ENCODE peak calls at places on chromosomes 13 and 19, in four cellular contexts. X is GM13976, S is glutamatergic neuron, Z is spleen. G is an unnamed sample.
A peak's percentile ranks its signal among the peaks of the same experiment; 100 is the strongest.

GRCh38 chr13:95660981-95661581 is 15.9 kb upstream of the DNAJC3 start:
- DNase-seq in Z (no peak), X (no peak), S (no peak), G (no peak)

GRCh38 chr13:110812111-110812868 is 98.8 kb downstream of the ING1 start:
- DNase-seq in S (no peak), X (no peak), Z (no peak), G (no peak)

GRCh38 chr19:23436944-23437343 is 41.7 kb upstream of the ZNF91 start:
- DNase-seq in S (no peak), X (no peak), Z (no peak), G (no peak)

GRCh38 chr19:2032296-2032941 is 16.9 kb upstream of the BTBD2 start:
- DNase-seq in X (no peak), Z (peak; percentile 97), S (peak; percentile 16), G (no peak)

GRCh38 chr13:99174533-99175100 is 26.0 kb upstream of the UBAC2 start:
- DNase-seq in S (no peak), Z (no peak), X (no peak), G (no peak)

GRCh38 chr13:102089722-102090121 is 312.1 kb downstream of the FGF14 start:
- DNase-seq in X (no peak), Z (no peak), S (no peak), G (no peak)

GRCh38 chr13:106471957-106472543 is 63.4 kb downstream of the EFNB2 start:
- DNase-seq in S (no peak), X (no peak), Z (no peak), G (no peak)

GRCh38 chr13:51935326-51936171 is 73.8 kb downstream of the CCDC70 start:
- DNase-seq in Z (no peak), X (no peak), S (no peak), G (no peak)

GRCh38 chr19:29524201-29524911 is 1.4 kb upstream of the VSTM2B start:
- DNase-seq in X (no peak), Z (peak; percentile 61), S (peak; percentile 34), G (no peak)

GRCh38 chr19:18282021-18282787 is 782 bp upstream of the JUND start:
- DNase-seq in S (no peak), X (no peak), Z (peak; percentile 88), G (no peak)

GRCh38 chr13:43543331-43543730 is 243.4 kb downstream of the ENOX1 start:
- DNase-seq in X (no peak), Z (no peak), S (no peak), G (no peak)

GRCh38 chr19:41871573-41872383 is 5.3 kb upstream of the CD79A start:
- DNase-seq in X (peak; percentile 85), S (no peak), Z (peak; percentile 90), G (peak; percentile 77)

GRCh38 chr19:52138614-52139290 is 986 bp downstream of the ZNF616 start:
- DNase-seq in Z (peak; percentile 74), X (peak; percentile 29), S (peak; percentile 74), G (peak; percentile 25)

GRCh38 chr19:48292798-48293197 is 22.9 kb downstream of the ZNF114 start:
- DNase-seq in Z (no peak), X (no peak), S (no peak), G (no peak)

GRCh38 chr13:101425623-101426022 is 9.3 kb upstream of the NALCN start:
- DNase-seq in S (no peak), Z (no peak), X (no peak), G (no peak)

GRCh38 chr19:42176990-42177685 is 40.3 kb downstream of the DEDD2 start:
- DNase-seq in S (peak; percentile 95), Z (peak; percentile 95), X (peak; percentile 86), G (peak; percentile 82)

GRCh38 chr19:18793144-18794028 is 2.3 kb upstream of the COMP start:
- DNase-seq in Z (no peak), X (no peak), S (no peak), G (no peak)

GRCh38 chr19:2035590-2035991 is 15.5 kb downstream of the MKNK2 start:
- DNase-seq in Z (peak; percentile 77), X (no peak), S (peak; percentile 16), G (no peak)

GRCh38 chr19:18208098-18208951 is 4.5 kb upstream of the RAB3A start:
- DNase-seq in X (peak; percentile 74), S (peak; percentile 65), Z (peak; percentile 86), G (peak; percentile 64)

GRCh38 chr19:40365613-40366401 is 17.3 kb downstream of the PLD3 start:
- DNase-seq in Z (peak; percentile 83), X (peak; percentile 91), S (peak; percentile 92), G (peak; percentile 97)

DNA sequence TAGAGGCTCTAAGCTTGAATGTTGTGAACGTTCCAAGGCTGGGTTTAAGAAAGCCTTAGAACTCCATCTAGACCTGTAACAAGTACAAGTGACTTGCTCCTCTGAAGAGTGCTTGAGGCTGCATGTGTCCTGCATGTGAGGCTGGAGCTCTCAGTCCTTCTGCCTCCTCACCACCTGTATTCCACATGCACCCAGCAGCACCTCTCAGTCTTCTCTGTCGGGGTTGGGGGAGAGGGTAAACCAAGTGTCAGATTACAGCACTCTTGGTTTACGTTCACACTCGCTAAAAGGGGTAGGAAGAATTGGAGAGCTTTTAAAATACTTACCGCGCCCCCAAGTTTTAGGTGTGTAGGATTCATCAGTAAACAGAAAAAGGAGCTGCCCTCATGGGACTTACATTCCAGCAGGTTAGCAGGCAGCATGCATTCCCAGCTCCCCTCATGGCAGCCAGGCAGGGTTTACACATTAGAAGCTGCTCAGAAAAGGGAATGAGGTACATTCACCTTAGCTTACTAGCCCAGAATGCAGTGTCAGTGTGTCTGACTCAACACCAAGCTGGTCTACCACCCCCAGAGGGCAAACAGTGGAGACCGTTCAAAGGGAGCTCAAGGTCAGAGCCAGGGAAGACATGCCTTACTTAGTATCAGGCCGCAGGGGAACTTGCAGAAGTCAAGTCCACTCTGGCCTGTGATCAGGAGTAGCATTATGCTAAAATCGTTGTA is 248.1 kb downstream of the PCCA start:
- DNase-seq in X (no peak), S (no peak), Z (no peak), G (no peak)
- TF ChIP-seq CTCF in X (no peak), S (no peak), Z (no peak), G (no peak)

GRCh38 chr19:35513975-35514809 is 743 bp upstream of the DMKN start:
- DNase-seq in X (no peak), Z (no peak), S (no peak), G (no peak)
- TF ChIP-seq CTCF in X (no peak), Z (no peak), S (no peak), G (no peak)

GRCh38 chr19:45092747-45093678 is at the start of gene PPP1R37:
- DNase-seq in Z (peak; percentile 98), S (peak; percentile 92), X (peak; percentile 96), G (peak; percentile 98)
- TF ChIP-seq CTCF in Z (peak; percentile 63), S (no peak), X (peak; percentile 21), G (no peak)

GRCh38 chr19:13152854-13153626 is 2.8 kb downstream of the IER2 start:
- DNase-seq in Z (peak; percentile 98), X (peak; percentile 92), S (peak; percentile 95), G (peak; percentile 95)
- TF ChIP-seq CTCF in Z (no peak), X (peak; percentile 44), S (no peak), G (peak; percentile 42)

GRCh38 chr19:35327642-35328041 is 1.3 kb upstream of the CD22 start:
- DNase-seq in S (no peak), Z (no peak), X (no peak), G (no peak)
- TF ChIP-seq CTCF in S (no peak), Z (no peak), X (peak; percentile 32), G (peak; percentile 54)

GRCh38 chr13:55234311-55234710 is 1906.4 kb upstream of the PRR20A start:
- DNase-seq in Z (no peak), X (no peak), S (no peak), G (no peak)
- TF ChIP-seq CTCF in Z (no peak), X (no peak), S (no peak), G (no peak)

GRCh38 chr13:32381539-32381938 is 46.4 kb downstream of the N4BP2L1 start:
- DNase-seq in S (no peak), Z (no peak), X (peak; percentile 37), G (peak; percentile 23)
- TF ChIP-seq CTCF in S (peak; percentile 14), Z (peak; percentile 47), X (peak; percentile 53), G (peak; percentile 58)

GRCh38 chr13:97385854-97386253 is 48.1 kb upstream of the RAP2A start:
- DNase-seq in Z (no peak), S (no peak), X (no peak), G (no peak)

GRCh38 chr13:97380696-97381095 is 53.3 kb upstream of the RAP2A start:
- DNase-seq in Z (no peak), X (no peak), S (no peak), G (no peak)

GRCh38 chr13:97384366-97384765 is 49.6 kb upstream of the RAP2A start:
- DNase-seq in X (no peak), Z (no peak), S (no peak), G (no peak)

GRCh38 chr13:97385146-97385545 is 48.8 kb upstream of the RAP2A start:
- DNase-seq in X (no peak), S (no peak), Z (no peak), G (no peak)

DNA sequence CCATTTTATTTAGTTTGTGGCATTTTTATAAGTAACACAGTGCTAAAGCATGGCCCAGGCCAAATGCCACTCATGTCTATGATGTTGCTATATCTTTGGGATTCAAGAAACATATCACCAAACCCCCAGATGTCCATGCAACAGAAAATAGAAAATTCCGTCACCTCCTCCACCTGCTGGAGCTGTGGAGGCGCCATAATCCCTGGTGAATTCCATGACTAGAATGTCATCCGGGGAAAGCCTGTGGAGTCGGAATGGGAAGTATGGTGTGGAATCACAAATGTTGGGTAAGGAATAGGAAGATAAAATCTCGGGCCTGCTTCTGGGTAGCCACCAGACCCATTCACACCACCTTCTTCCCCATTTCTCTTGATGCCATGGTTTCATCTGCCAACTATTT is 51.7 kb upstream of the RAP2A start:
- DNase-seq in X (no peak), S (no peak), Z (no peak), G (no peak)
- TF ChIP-seq CTCF in X (no peak), S (no peak), Z (no peak), G (no peak)

GRCh38 chr13:109500146-109500773 is 286.1 kb downstream of the IRS2 start:
- DNase-seq in X (no peak), Z (no peak), S (peak; percentile 65), G (no peak)
- TF ChIP-seq CTCF in X (no peak), Z (no peak), S (no peak), G (no peak)

GRCh38 chr19:53555352-53555751 is 17.4 kb downstream of the ZNF331 start:
- DNase-seq in X (no peak), S (no peak), Z (no peak), G (no peak)
- TF ChIP-seq CTCF in X (no peak), S (no peak), Z (no peak), G (no peak)